ENCODE peak calls at places on chromosomes 2 and 18, in eight cellular contexts. T is astrocyte of the spinal cord, K is HL-60, N is GM12865, X is fibroblast of villous mesenchyme, Y is foreskin fibroblast, O is tibial nerve, M is Peyer's patch. E is an unnamed sample.

GRCh38 chr2:23900133-23900926 is 26.6 kb downstream of the ATAD2B start:
- DNase-seq in T (no peak), K (no peak), N (no peak), X (no peak), Y (peak; percentile 44), O (no peak), M (no peak), E (no peak)

GRCh38 chr2:28224648-28225471 is 167.8 kb upstream of the FOSL2 start:
- DNase-seq in T (peak; percentile 94), K (no peak), N (no peak), X (peak; percentile 98), Y (peak; percentile 91), O (no peak), M (no peak), E (no peak)

GRCh38 chr2:20567159-20567925 is 83.6 kb downstream of the HS1BP3 start:
- DNase-seq in T (no peak), K (no peak), N (no peak), X (no peak), Y (no peak), O (no peak), M (no peak), E (no peak)

GRCh38 chr18:7164610-7165009 is 47.0 kb upstream of the LAMA1 start:
- DNase-seq in T (no peak), K (no peak), N (no peak), X (peak; percentile 14), Y (peak; percentile 58), O (no peak), M (no peak), E (no peak)

GRCh38 chr18:46250084-46250811 is 146.1 kb downstream of the HAUS1 start:
- DNase-seq in T (peak; percentile 93), K (peak; percentile 69), N (peak; percentile 93), X (peak; percentile 93), Y (peak; percentile 69), O (no peak), M (peak; percentile 76), E (no peak)

GRCh38 chr2:175010848-175011254 is 5.7 kb upstream of the CHN1 start:
- DNase-seq in T (no peak), K (no peak), N (no peak), X (no peak), Y (no peak), O (no peak), M (no peak), E (no peak)

GRCh38 chr18:29840101-29840500 is 1202.4 kb downstream of the DSC3 start:
- DNase-seq in T (peak; percentile 78), K (no peak), N (no peak), X (peak; percentile 3), Y (peak; percentile 6), O (no peak), M (no peak), E (no peak)

GRCh38 chr18:23226930-23227728 is 91.8 kb downstream of the CABLES1 start:
- DNase-seq in T (peak; percentile 90), K (no peak), N (no peak), X (peak; percentile 95), Y (peak; percentile 83), O (no peak), M (no peak), E (no peak)

GRCh38 chr2:68320118-68320641 is 431 bp upstream of the CNRIP1 start:
- DNase-seq in T (no peak), K (no peak), N (no peak), X (no peak), Y (peak; percentile 31), O (no peak), M (no peak), E (no peak)

GRCh38 chr2:73091164-73091563 is 19.7 kb upstream of the SFXN5 start:
- DNase-seq in T (peak; percentile 54), K (no peak), N (no peak), X (no peak), Y (peak; percentile 52), O (no peak), M (no peak), E (no peak)

GRCh38 chr2:39059366-39059952 is 61.4 kb downstream of the SOS1 start:
- DNase-seq in T (peak; percentile 61), K (no peak), N (peak; percentile 68), X (peak; percentile 68), Y (peak; percentile 65), O (no peak), M (no peak), E (no peak)

GRCh38 chr18:10443001-10443400 is 11.4 kb upstream of the APCDD1 start:
- DNase-seq in T (no peak), K (no peak), N (no peak), X (no peak), Y (no peak), O (no peak), M (no peak), E (no peak)

GRCh38 chr18:76490701-76491171 is 4.3 kb downstream of the ZNF516 start:
- DNase-seq in T (no peak), K (peak; percentile 29), N (peak; percentile 58), X (no peak), Y (peak; percentile 52), O (no peak), M (peak; percentile 79), E (peak; percentile 92)

GRCh38 chr2:216391401-216391800 is 19.1 kb upstream of the MARCHF4 start:
- DNase-seq in T (no peak), K (no peak), N (no peak), X (peak; percentile 62), Y (no peak), O (no peak), M (no peak), E (no peak)

GRCh38 chr2:164826293-164827243 is 15.1 kb downstream of the COBLL1 start:
- DNase-seq in T (peak; percentile 69), K (no peak), N (no peak), X (peak; percentile 61), Y (peak; percentile 40), O (no peak), M (peak; percentile 68), E (no peak)

GRCh38 chr2:10007921-10008808 is 35.2 kb upstream of the KLF11 start:
- DNase-seq in T (no peak), K (no peak), N (no peak), X (peak; percentile 76), Y (no peak), O (no peak), M (peak; percentile 47), E (no peak)

GRCh38 chr2:232336241-232336736 is 42.3 kb upstream of the ALPP start:
- DNase-seq in T (no peak), K (no peak), N (no peak), X (no peak), Y (no peak), O (peak; percentile 1), M (peak; percentile 38), E (no peak)

GRCh38 chr2:46487667-46488333 is 8.4 kb downstream of the TMEM247 start:
- DNase-seq in T (peak; percentile 45), K (no peak), N (no peak), X (peak; percentile 84), Y (peak; percentile 94), O (peak; percentile 25), M (peak; percentile 66), E (peak; percentile 93)

GRCh38 chr2:234453216-234453615 is 43.7 kb downstream of the ARL4C start:
- DNase-seq in T (no peak), K (no peak), N (no peak), X (no peak), Y (no peak), O (no peak), M (no peak), E (no peak)

GRCh38 chr2:70919672-70920366 is 15.9 kb upstream of the ATP6V1B1 start:
- DNase-seq in T (peak; percentile 62), K (peak; percentile 77), N (peak; percentile 72), X (peak; percentile 80), Y (peak; percentile 80), O (peak; percentile 45), M (peak; percentile 87), E (no peak)

GRCh38 chr2:234446404-234447076 is 50.3 kb downstream of the ARL4C start:
- DNase-seq in T (no peak), K (peak; percentile 97), N (peak; percentile 92), X (peak; percentile 19), Y (no peak), O (peak; percentile 21), M (peak; percentile 94), E (peak; percentile 93)

GRCh38 chr18:54606835-54607212 is 15.8 kb downstream of the DYNAP start:
- DNase-seq in T (no peak), K (no peak), N (no peak), X (no peak), Y (no peak), O (no peak), M (no peak), E (no peak)
- H3K4me3 ChIP-seq in T (no peak overlapping the region), K (no peak overlapping the region), N (no peak overlapping the region), X (no peak overlapping the region), Y (no peak overlapping the region), O (no peak overlapping the region), M (peak overlapping the region; percentile 8), E (no peak overlapping the region)

GRCh38 chr2:177211148-177211547 is 1.4 kb upstream of the HNRNPA3 start:
- DNase-seq in T (no peak), K (no peak), N (no peak), X (no peak), Y (no peak), O (no peak), M (no peak), E (no peak)
- H3K4me3 ChIP-seq in T (peak overlapping the region; percentile 70), K (peak overlapping the region; percentile 55), N (peak overlapping the region; percentile 86), X (peak overlapping the region; percentile 74), Y (peak overlapping the region; percentile 65), O (peak overlapping the region; percentile 50), M (peak overlapping the region; percentile 99), E (peak overlapping the region; percentile 90)

DNA sequence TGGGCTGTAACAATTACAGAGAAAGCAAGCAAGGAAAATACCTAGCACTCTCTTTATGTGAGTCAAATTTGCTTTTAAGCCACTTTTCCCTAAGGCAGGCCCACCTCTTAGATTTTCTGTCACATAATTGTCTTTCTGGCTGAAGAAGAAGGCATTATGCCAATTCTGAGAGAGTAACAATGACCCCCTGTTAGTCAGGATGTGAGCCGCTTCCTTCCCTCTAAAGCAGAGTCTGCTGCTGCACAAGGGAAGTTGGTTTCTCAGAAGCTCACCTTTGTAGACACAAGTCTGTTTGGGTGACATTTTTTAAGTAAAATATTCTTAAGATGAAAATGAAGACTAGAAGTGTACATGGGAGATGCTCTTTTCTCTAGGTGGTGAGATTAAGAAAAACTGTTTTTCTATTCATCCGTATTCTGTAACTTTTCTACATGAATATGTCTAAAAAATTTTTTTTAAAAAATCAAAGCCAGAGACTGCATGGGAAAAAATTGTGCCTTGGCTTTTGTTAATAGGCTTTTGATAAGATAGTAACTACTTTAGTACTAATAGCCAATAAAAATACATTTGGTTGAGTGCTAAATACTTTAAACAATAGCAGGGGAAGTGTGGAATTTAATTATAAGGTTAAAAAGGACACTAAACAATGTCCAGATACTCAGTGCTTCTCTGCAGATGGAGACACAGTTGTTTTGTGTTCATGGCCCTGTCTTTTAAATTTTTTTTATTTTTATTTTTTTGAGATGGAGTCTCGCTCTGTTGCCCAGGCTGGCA is 33.4 kb upstream of the VPS54 start:
- DNase-seq in T (no peak), K (no peak), N (peak; percentile 24), X (no peak), Y (no peak), O (no peak), M (no peak), E (no peak)
- H3K4me3 ChIP-seq in T (no peak overlapping the region), K (no peak overlapping the region), N (no peak overlapping the region), X (no peak overlapping the region), Y (no peak overlapping the region), O (no peak overlapping the region), M (no peak overlapping the region), E (no peak overlapping the region)

DNA sequence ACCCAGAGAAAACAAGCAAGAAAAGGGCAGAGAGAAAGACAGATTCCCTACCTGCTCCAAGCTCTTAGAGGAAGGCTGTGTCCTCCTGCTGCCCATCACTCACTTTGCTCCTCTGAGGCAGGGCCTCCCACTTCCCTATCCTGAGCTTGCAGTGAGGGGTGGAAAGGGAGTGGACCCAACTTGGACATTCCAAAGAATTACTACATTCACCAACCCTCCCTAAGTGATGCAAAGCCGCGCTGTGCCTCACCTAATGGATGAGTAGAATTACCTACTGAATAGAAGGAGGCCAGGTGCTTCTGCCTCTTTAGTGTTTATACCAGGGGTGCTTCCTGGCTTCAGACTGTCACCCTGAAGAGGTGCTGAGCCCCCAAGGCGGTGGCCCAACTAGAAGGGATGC is 5.6 kb upstream of the OSR1 start:
- DNase-seq in T (no peak), K (no peak), N (no peak), X (no peak), Y (no peak), O (no peak), M (no peak), E (peak; percentile 91)
- H3K4me3 ChIP-seq in T (no peak overlapping the region), K (no peak overlapping the region), N (no peak overlapping the region), X (no peak overlapping the region), Y (no peak overlapping the region), O (no peak overlapping the region), M (no peak overlapping the region), E (peak overlapping the region; percentile 52)

E was measured in esophagus muscularis mucosa.